ENCODE peak calls at places on chromosomes 3 and 15, in six cellular contexts. O is GM10248, K is fibroblast of lung, I is K562, M is GM20000, C is uterus. R is an unnamed sample.
A peak's percentile ranks its signal among the peaks of the same experiment; 100 is the strongest.

GRCh38 chr3:122281891-122282290 is 43.2 kb upstream of the CSTA start:
- DNase-seq in O (no peak), K (no peak), I (no peak), M (no peak), C (no peak), R (no peak)

GRCh38 chr3:125143982-125144652 is 68.4 kb downstream of the SLC12A8 start:
- DNase-seq in O (no peak), K (peak; percentile 84), I (no peak), M (no peak), C (no peak), R (no peak)

GRCh38 chr15:41567870-41568269 is 8.9 kb downstream of the TYRO3 start:
- DNase-seq in O (peak; percentile 4), K (no peak), I (peak; percentile 42), M (no peak), C (no peak), R (no peak)

GRCh38 chr15:51883436-51883835 is 54.0 kb downstream of the TMOD3 start:
- DNase-seq in O (no peak), K (peak; percentile 74), I (no peak), M (no peak), C (no peak), R (no peak)

GRCh38 chr3:94070341-94070911 is 7.6 kb downstream of the NSUN3 start:
- DNase-seq in O (peak; percentile 20), K (no peak), I (no peak), M (peak; percentile 21), C (no peak), R (peak; percentile 15)

GRCh38 chr3:159560214-159561004 is 428.2 kb upstream of the IL12A start:
- DNase-seq in O (no peak), K (peak; percentile 2), I (no peak), M (no peak), C (no peak), R (no peak)

GRCh38 chr3:192038726-192039125 is 577.8 kb downstream of the PYDC2 start:
- DNase-seq in O (no peak), K (peak; percentile 70), I (no peak), M (no peak), C (no peak), R (no peak)

GRCh38 chr3:194095464-194095863 is 40.5 kb upstream of the HES1 start:
- DNase-seq in O (no peak), K (no peak), I (no peak), M (no peak), C (peak; percentile 55), R (no peak)

GRCh38 chr3:43445820-43446219 is 159.5 kb downstream of the SNRK start:
- DNase-seq in O (no peak), K (no peak), I (no peak), M (no peak), C (no peak), R (no peak)

GRCh38 chr15:70356062-70356860 is 258.5 kb upstream of the TLE3 start:
- DNase-seq in O (no peak), K (no peak), I (no peak), M (no peak), C (no peak), R (no peak)

GRCh38 chr3:107861904-107862303 is 228.9 kb downstream of the CD47 start:
- DNase-seq in O (no peak), K (no peak), I (no peak), M (no peak), C (no peak), R (no peak)

GRCh38 chr3:127560051-127560787 is 30.3 kb downstream of the TPRA1 start:
- DNase-seq in O (no peak), K (no peak), I (peak; percentile 21), M (no peak), C (no peak), R (no peak)

GRCh38 chr3:178022599-178022998 is 513.6 kb upstream of the KCNMB2 start:
- DNase-seq in O (no peak), K (peak; percentile 38), I (no peak), M (no peak), C (no peak), R (no peak)

GRCh38 chr3:33612641-33613040 is 105.4 kb downstream of the CLASP2 start:
- DNase-seq in O (no peak), K (no peak), I (no peak), M (no peak), C (no peak), R (no peak)

GRCh38 chr15:98855815-98856539 is 151.6 kb downstream of the PGPEP1L start:
- DNase-seq in O (no peak), K (no peak), I (no peak), M (no peak), C (no peak), R (no peak)

GRCh38 chr15:41233367-41233771 is 2.3 kb downstream of the CHP1 start:
- DNase-seq in O (no peak), K (peak; percentile 74), I (peak; percentile 42), M (no peak), C (no peak), R (no peak)

GRCh38 chr3:51224843-51225242 is 160.2 kb upstream of the MANF start:
- DNase-seq in O (no peak), K (no peak), I (no peak), M (no peak), C (no peak), R (no peak)

GRCh38 chr3:74302274-74302673 is 312.2 kb downstream of the CNTN3 start:
- DNase-seq in O (no peak), K (no peak), I (no peak), M (no peak), C (no peak), R (no peak)

GRCh38 chr3:7377103-7377502 is 516.2 kb downstream of the GRM7 start:
- DNase-seq in O (no peak), K (no peak), I (no peak), M (no peak), C (no peak), R (no peak)

GRCh38 chr3:38480093-38480445 is 16.1 kb upstream of the EXOG start:
- DNase-seq in O (no peak), K (no peak), I (no peak), M (no peak), C (no peak), R (no peak)

GRCh38 chr3:14137445-14137844 is 12.6 kb downstream of the TMEM43 start:
- DNase-seq in O (no peak), K (no peak), I (no peak), M (no peak), C (no peak), R (no peak)

GRCh38 chr15:93831641-93832040 is 399.7 kb upstream of the MCTP2 start:
- DNase-seq in O (no peak), K (no peak), I (no peak), M (no peak), C (no peak), R (no peak)

GRCh38 chr3:35966629-35967464 is 327.5 kb downstream of the ARPP21 start:
- DNase-seq in O (no peak), K (no peak), I (no peak), M (no peak), C (no peak), R (no peak)
- TF ChIP-seq CTCF in O (no peak), K (no peak), I (no peak), M (no peak), C (no peak), R (no peak)

GRCh38 chr3:110506890-110507289 is 564.7 kb upstream of the NECTIN3 start:
- DNase-seq in O (no peak), K (no peak), I (no peak), M (no peak), C (no peak), R (no peak)

GRCh38 chr3:110504901-110505300 is 566.7 kb upstream of the NECTIN3 start:
- DNase-seq in O (no peak), K (no peak), I (peak; percentile 31), M (no peak), C (no peak), R (no peak)

GRCh38 chr3:110504401-110504800 is 567.2 kb upstream of the NECTIN3 start:
- DNase-seq in O (no peak), K (no peak), I (no peak), M (no peak), C (no peak), R (no peak)
- TF ChIP-seq CTCF in O (no peak), K (no peak), I (no peak), M (no peak), C (no peak), R (no peak)

DNA sequence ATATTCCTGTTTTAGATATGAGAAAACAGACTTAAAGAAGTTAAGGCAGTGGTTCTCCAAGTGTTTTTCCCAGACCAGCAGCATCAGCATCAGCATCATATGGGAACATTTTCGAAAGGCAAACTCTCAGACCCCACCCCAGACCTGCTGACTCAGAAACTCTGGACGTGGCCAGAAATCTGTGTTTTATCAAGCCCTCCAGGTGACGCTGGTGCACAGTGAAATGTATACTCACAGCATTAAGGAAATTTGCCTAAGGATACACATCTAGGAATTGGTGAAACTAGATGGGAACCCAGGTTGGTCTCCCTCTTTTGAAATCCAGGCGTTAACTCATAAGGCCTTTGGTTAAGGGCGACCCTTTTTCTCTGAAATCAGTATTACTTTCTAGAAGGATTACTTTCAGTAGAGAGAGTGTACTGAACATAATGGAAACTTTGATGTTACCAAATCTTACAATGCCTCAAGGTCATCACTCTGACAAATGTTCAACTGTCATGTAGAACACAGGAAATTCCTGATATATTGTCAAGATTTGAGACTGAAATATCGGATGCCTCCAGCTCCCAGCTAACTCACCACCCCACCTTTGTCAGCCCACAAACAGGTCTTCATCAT is 910.2 kb downstream of the ROBO1 start:
- DNase-seq in O (no peak), K (peak; percentile 35), I (no peak), M (no peak), C (no peak), R (no peak)
- TF ChIP-seq CTCF in O (no peak), K (no peak), I (no peak), M (no peak), C (no peak), R (peak; percentile 12)

DNA sequence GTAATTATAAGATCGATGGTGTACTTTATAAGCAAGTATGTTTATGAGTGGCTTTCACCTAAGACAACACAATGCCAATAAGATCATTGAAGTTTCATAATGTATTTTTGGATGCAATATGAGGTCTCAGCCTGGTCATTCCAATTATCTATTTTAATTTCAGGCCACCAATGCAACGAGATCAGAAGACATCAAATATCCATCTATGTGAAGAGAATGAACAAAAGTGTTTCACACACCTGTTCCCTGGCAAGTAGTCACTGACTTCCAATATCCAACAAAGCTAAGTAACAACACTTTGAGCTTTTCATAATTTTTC is 53.6 kb upstream of the TMCO5A start:
- DNase-seq in O (no peak), K (no peak), I (no peak), M (no peak), C (no peak), R (no peak)
- TF ChIP-seq CTCF in O (no peak), K (no peak), I (no peak), M (no peak), C (no peak), R (no peak)

GRCh38 chr3:179373938-179374337 is 26.4 kb downstream of the MFN1 start:
- DNase-seq in O (no peak), K (no peak), I (no peak), M (no peak), C (no peak), R (no peak)
- TF ChIP-seq CTCF in O (no peak), K (no peak), I (no peak), M (no peak), C (no peak), R (no peak)

R was measured in GM13977.